ENCODE peak calls at places on chromosomes 2 and 18, in five cellular contexts. One of them, this sample, is unnamed. For H3K4me1, the result is how much of the 10 kb centered on the place peaks cover.

GRCh38 chr2:21655136-21655535 is 531.4 kb downstream of the TDRD15 start:
- DNase-seq in sigmoid colon: no peak
- DNase-seq in A549: no peak
- DNase-seq in Panc1: no peak
- DNase-seq in stomach: no peak
- DNase-seq in this sample: no peak

GRCh38 chr2:2848621-2849443 is 517.8 kb upstream of the MYT1L start:
- DNase-seq in Panc1: no peak
- DNase-seq in stomach: no peak
- DNase-seq in A549: no peak
- DNase-seq in sigmoid colon: no peak
- DNase-seq in this sample: no peak

GRCh38 chr2:10141736-10142639 is 19.4 kb downstream of the RRM2 start:
- DNase-seq in A549: peak
- DNase-seq in Panc1: no peak
- DNase-seq in stomach: peak
- DNase-seq in sigmoid colon: peak
- DNase-seq in this sample: peak

GRCh38 chr2:108330971-108331370 is 42.3 kb downstream of the SULT1C2 start:
- DNase-seq in Panc1: no peak
- DNase-seq in A549: no peak
- DNase-seq in sigmoid colon: no peak
- DNase-seq in stomach: no peak
- DNase-seq in this sample: no peak

GRCh38 chr2:44705356-44705755 is 236.1 kb upstream of the SIX3 start:
- DNase-seq in sigmoid colon: no peak
- DNase-seq in stomach: no peak
- DNase-seq in Panc1: no peak
- DNase-seq in A549: no peak
- DNase-seq in this sample: no peak

GRCh38 chr2:69216535-69217332 is 170.3 kb downstream of the GFPT1 start:
- DNase-seq in sigmoid colon: no peak
- DNase-seq in A549: no peak
- DNase-seq in Panc1: no peak
- DNase-seq in stomach: no peak
- DNase-seq in this sample: no peak

GRCh38 chr2:215328066-215328465 is 16.2 kb downstream of the ATIC start:
- DNase-seq in Panc1: no peak
- DNase-seq in A549: no peak
- DNase-seq in sigmoid colon: no peak
- DNase-seq in stomach: no peak
- DNase-seq in this sample: no peak

GRCh38 chr18:23933407-23933806 is 81.1 kb upstream of the TTC39C start:
- DNase-seq in A549: no peak
- DNase-seq in sigmoid colon: no peak
- DNase-seq in stomach: no peak
- DNase-seq in Panc1: no peak
- DNase-seq in this sample: no peak

GRCh38 chr18:13216092-13216582 is 2.4 kb upstream of the LDLRAD4 start:
- DNase-seq in A549: peak
- DNase-seq in sigmoid colon: peak
- DNase-seq in stomach: peak
- DNase-seq in Panc1: peak
- DNase-seq in this sample: no peak

GRCh38 chr2:71471276-71471675 is 17.9 kb downstream of the DYSF start:
- DNase-seq in Panc1: no peak
- DNase-seq in stomach: no peak
- DNase-seq in sigmoid colon: no peak
- DNase-seq in A549: no peak
- DNase-seq in this sample: no peak

GRCh38 chr2:201924453-201924852 is 109.2 kb upstream of the FZD7 start:
- DNase-seq in A549: no peak
- DNase-seq in sigmoid colon: no peak
- DNase-seq in stomach: no peak
- DNase-seq in Panc1: no peak
- DNase-seq in this sample: no peak

GRCh38 chr18:13984080-13984479 is 68.7 kb upstream of the MC2R start:
- DNase-seq in Panc1: no peak
- DNase-seq in sigmoid colon: no peak
- DNase-seq in stomach: no peak
- DNase-seq in A549: no peak
- DNase-seq in this sample: no peak

GRCh38 chr18:50143295-50143694 is 51.7 kb downstream of the MYO5B start:
- DNase-seq in sigmoid colon: no peak
- DNase-seq in A549: no peak
- DNase-seq in Panc1: no peak
- DNase-seq in stomach: no peak
- DNase-seq in this sample: no peak

GRCh38 chr2:232653441-232653840 is 20.0 kb downstream of the EFHD1 start:
- DNase-seq in stomach: no peak
- DNase-seq in Panc1: no peak
- DNase-seq in A549: no peak
- DNase-seq in sigmoid colon: no peak
- DNase-seq in this sample: no peak

GRCh38 chr2:187934236-187934635 is 357.4 kb upstream of the GULP1 start:
- DNase-seq in A549: no peak
- DNase-seq in Panc1: no peak
- DNase-seq in stomach: no peak
- DNase-seq in sigmoid colon: no peak
- DNase-seq in this sample: no peak

GRCh38 chr18:5909130-5909529 is 13.8 kb upstream of the TMEM200C start:
- DNase-seq in stomach: no peak
- DNase-seq in A549: no peak
- DNase-seq in sigmoid colon: no peak
- DNase-seq in Panc1: no peak
- DNase-seq in this sample: no peak

GRCh38 chr2:232576995-232577394 is 26.5 kb downstream of the EIF4E2 start:
- DNase-seq in Panc1: no peak
- DNase-seq in stomach: no peak
- DNase-seq in sigmoid colon: no peak
- DNase-seq in A549: no peak
- DNase-seq in this sample: no peak

GRCh38 chr2:7625392-7626138 is 708.4 kb downstream of the RNF144A start:
- DNase-seq in sigmoid colon: no peak
- DNase-seq in stomach: no peak
- DNase-seq in Panc1: no peak
- DNase-seq in A549: no peak
- DNase-seq in this sample: no peak

GRCh38 chr2:102790086-102790453 is 28.2 kb downstream of the TMEM182 start:
- DNase-seq in sigmoid colon: no peak
- DNase-seq in Panc1: no peak
- DNase-seq in A549: no peak
- DNase-seq in stomach: no peak
- DNase-seq in this sample: no peak

GRCh38 chr2:16581241-16581640 is 84.4 kb downstream of the CYRIA start:
- DNase-seq in A549: no peak
- DNase-seq in stomach: no peak
- DNase-seq in Panc1: no peak
- DNase-seq in sigmoid colon: no peak
- DNase-seq in this sample: no peak

GRCh38 chr18:79355433-79356335 is 40.0 kb upstream of the NFATC1 start:
- DNase-seq in stomach: no peak
- DNase-seq in Panc1: no peak
- DNase-seq in A549: no peak
- DNase-seq in sigmoid colon: no peak
- DNase-seq in this sample: no peak

GRCh38 chr18:35110037-35110436 is 68.8 kb downstream of the MAPRE2 start:
- DNase-seq in sigmoid colon: no peak
- DNase-seq in stomach: no peak
- DNase-seq in Panc1: no peak
- DNase-seq in A549: no peak
- DNase-seq in this sample: no peak

GRCh38 chr2:98496750-98497493 is 52.3 kb downstream of the INPP4A start:
- DNase-seq in Panc1: no peak
- DNase-seq in sigmoid colon: peak
- DNase-seq in stomach: no peak
- DNase-seq in A549: no peak
- DNase-seq in this sample: no peak
- H3K4me1 ChIP-seq in Panc1: under half
- H3K4me1 ChIP-seq in sigmoid colon: under half
- H3K4me1 ChIP-seq in stomach: under half
- H3K4me1 ChIP-seq in A549: under half
- H3K4me1 ChIP-seq in this sample: under half

DNA sequence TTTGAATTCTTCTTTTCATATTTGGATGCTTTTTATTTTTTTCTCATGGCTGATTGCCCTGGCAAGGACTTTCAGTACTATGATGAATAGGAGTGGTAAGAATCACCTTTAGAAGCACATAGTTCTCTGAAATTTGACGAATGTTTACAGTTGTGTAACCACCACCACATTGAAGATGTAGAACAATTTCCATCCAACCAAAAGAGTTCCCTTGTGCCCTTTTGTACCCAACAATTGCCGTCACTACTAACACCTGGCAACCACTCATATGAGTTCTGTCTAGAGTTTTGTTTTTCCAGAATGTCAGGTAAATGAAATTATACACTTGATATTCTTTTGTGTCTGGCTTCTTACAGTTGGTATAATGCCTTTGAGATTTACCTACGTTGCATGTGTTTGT is 28.7 kb upstream of the SLC16A14 start:
- DNase-seq in Panc1: no peak
- DNase-seq in sigmoid colon: no peak
- DNase-seq in stomach: no peak
- DNase-seq in A549: no peak
- DNase-seq in this sample: no peak
- TF ChIP-seq CTCF in Panc1: no peak
- TF ChIP-seq CTCF in sigmoid colon: no peak
- TF ChIP-seq CTCF in stomach: no peak
- TF ChIP-seq CTCF in A549: no peak
- TF ChIP-seq CTCF in this sample: no peak

GRCh38 chr2:150594299-150594698 is 106.8 kb upstream of the RND3 start:
- DNase-seq in sigmoid colon: no peak
- DNase-seq in stomach: no peak
- DNase-seq in A549: no peak
- DNase-seq in Panc1: no peak
- DNase-seq in this sample: no peak
- H3K4me1 ChIP-seq in sigmoid colon: under half
- H3K4me1 ChIP-seq in stomach: under half
- H3K4me1 ChIP-seq in A549: under half
- H3K4me1 ChIP-seq in Panc1: under half
- H3K4me1 ChIP-seq in this sample: under half

GRCh38 chr2:237323656-237324055 is 90.3 kb downstream of the COL6A3 start:
- DNase-seq in stomach: no peak
- DNase-seq in Panc1: no peak
- DNase-seq in A549: no peak
- DNase-seq in sigmoid colon: no peak
- DNase-seq in this sample: no peak
- TF ChIP-seq CTCF in stomach: no peak
- TF ChIP-seq CTCF in Panc1: no peak
- TF ChIP-seq CTCF in A549: no peak
- TF ChIP-seq CTCF in sigmoid colon: no peak
- TF ChIP-seq CTCF in this sample: no peak